ENCODE peak calls at places on chromosomes 6 and 20, in seven cellular contexts. Z, L, T, J, N, R and U are unnamed samples.

GRCh38 chr20:51579137-51579536 is 36.6 kb upstream of the NFATC2 start:
- DNase-seq in Z (no peak), L (no peak), T (no peak), N (no peak), J (no peak), R (no peak), U (no peak)

GRCh38 chr6:42345696-42346416 is 105.9 kb downstream of the TRERF1 start:
- DNase-seq in R (no peak), T (no peak), L (no peak), N (no peak), J (no peak), Z (no peak), U (no peak)

GRCh38 chr6:158038291-158039177 is 56.9 kb downstream of the SYNJ2 start:
- DNase-seq in J (no peak), L (no peak), R (no peak), N (no peak), Z (peak), T (no peak), U (no peak)

GRCh38 chr6:41640436-41640835 is 2.2 kb downstream of the MDFI start:
- DNase-seq in Z (no peak), N (no peak), J (no peak), L (no peak), R (peak), T (no peak), U (no peak)

GRCh38 chr6:132494954-132495353 is 18.0 kb downstream of the STX7 start:
- DNase-seq in J (no peak), T (no peak), N (peak), Z (no peak), L (no peak), R (no peak), U (no peak)

GRCh38 chr6:31815025-31815838 is at the start of the genes HSPA1A and HSPA1L:
- DNase-seq in N (no peak), T (peak), J (peak), L (peak), R (peak), Z (peak), U (peak)

GRCh38 chr20:50893620-50894019 is 37.6 kb downstream of the ADNP start:
- DNase-seq in L (no peak), T (no peak), Z (no peak), N (no peak), J (no peak), R (no peak), U (no peak)

GRCh38 chr6:52074155-52074554 is 13.3 kb downstream of the PKHD1 start:
- DNase-seq in Z (no peak), J (no peak), R (no peak), T (no peak), L (no peak), N (no peak), U (no peak)

GRCh38 chr20:63085087-63085861 is 78.5 kb upstream of the BHLHE23 start:
- DNase-seq in J (no peak), R (no peak), T (no peak), L (peak), N (no peak), Z (no peak), U (no peak)

DNA sequence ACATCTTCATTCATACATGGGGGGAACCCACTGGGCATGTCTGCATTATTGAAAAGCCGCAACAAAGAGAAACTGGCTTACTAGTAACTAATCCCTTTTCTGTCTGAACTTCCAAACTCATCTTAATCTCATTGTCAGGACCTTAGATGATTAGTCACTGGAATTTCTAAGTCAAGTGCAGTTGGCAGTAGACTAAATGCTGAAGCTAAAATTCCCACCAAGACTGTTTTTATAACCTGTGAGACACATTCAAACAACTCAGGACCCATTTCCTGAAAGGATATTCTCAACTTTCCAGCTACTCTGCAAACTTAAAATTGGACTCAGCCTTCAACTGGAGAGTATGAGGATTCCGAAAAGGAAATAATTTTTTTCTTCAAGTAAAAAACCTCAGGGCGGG is 94.8 kb upstream of the SCAF8 start:
- DNase-seq in R (no peak), Z (no peak), N (no peak), T (no peak), L (no peak), J (no peak), U (no peak)
- TF ChIP-seq POLR2AphosphoS5 in R (no peak), Z (no peak), N (no peak), T (no peak), L (no peak), J (no peak), U (no peak)

DNA sequence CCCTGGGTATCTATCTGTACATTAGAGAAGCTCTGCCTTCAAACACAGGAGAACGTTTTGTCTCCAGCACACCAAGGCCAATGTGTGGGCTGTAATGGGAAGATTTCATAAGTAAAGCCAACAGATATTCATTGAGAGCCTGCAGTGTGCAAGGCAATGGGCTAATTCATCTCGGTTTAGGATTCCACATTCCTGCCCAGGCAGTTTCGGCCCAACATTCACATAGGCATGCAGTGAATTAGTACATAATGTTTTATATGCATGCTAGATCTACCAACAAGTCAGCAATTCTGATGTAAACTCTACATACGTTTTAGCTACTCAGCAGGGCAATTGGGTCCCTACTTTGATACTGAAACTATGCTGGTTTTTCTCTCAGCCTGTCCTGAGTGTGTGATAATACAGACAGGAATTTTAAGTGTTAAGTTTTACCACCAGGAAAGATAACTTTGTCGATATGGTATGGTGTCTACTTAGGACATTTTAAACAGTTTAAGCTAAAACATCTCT is 46.9 kb upstream of the NAA20 start:
- DNase-seq in L (no peak), R (no peak), Z (no peak), J (no peak), N (no peak), T (no peak), U (no peak)
- TF ChIP-seq POLR2AphosphoS5 in L (no peak), R (no peak), Z (no peak), J (no peak), N (no peak), T (no peak), U (no peak)

DNA sequence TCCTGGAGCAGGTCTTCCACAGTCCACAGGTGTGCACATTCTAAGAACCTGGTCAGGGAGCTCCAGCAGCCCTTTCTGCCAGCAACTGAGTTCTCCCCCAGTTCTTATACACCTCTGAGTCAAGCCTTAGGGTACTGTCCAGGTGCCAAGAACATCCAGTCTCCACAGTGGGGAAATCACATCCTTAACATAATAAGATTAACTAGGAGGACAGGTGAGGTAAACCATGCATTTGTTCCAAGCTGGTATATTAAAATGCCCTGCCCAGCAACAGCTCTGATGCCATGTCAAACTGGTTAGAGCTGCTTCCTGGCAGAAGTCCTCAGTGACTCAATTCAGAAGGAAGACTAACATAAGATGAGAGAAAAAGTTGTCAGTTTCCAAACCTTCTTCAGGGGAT is 303.9 kb upstream of the SGK1 start:
- DNase-seq in R (peak), Z (peak), T (peak), J (no peak), L (no peak), N (no peak), U (no peak)
- TF ChIP-seq POLR2AphosphoS5 in R (peak), Z (no peak), T (peak), J (no peak), L (no peak), N (no peak), U (no peak)

DNA sequence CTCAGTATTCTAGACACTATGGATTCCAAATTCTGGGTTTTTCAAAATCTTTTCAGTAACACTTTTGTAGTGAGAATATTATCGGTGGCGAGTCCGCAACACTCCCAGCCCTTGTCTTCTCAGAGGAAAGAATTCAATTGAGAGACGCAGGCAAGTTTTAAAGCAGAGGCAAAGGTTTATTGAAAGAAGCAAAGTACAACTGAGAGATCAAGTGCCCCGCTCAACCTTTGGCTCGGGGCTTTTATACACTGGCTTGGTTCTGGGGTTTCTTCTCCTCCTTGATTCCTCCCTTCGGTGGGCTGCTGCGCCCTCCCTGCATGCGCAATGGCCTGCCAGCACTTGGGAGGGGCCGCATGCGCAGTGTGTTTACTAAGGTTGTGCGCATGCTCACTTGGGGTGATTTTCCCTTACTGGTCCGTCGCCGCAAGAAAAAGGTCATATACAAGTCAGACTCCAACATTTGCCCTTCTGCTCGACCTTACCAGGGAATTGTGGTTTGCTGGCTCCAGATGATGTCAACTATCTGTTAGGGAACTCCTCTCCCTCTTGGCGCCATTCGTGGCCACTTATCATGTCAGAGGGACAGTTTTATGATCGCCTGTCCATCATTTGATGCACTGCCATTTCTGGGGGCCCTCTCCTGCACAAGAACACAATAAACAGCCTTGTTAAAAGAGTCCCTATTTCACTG is 3.0 kb upstream of the LBP start:
- DNase-seq in N (no peak), Z (peak), T (peak), L (no peak), R (no peak), J (peak), U (no peak)
- TF ChIP-seq POLR2AphosphoS5 in N (no peak), Z (no peak), T (peak), L (no peak), R (no peak), J (no peak), U (no peak)

DNA sequence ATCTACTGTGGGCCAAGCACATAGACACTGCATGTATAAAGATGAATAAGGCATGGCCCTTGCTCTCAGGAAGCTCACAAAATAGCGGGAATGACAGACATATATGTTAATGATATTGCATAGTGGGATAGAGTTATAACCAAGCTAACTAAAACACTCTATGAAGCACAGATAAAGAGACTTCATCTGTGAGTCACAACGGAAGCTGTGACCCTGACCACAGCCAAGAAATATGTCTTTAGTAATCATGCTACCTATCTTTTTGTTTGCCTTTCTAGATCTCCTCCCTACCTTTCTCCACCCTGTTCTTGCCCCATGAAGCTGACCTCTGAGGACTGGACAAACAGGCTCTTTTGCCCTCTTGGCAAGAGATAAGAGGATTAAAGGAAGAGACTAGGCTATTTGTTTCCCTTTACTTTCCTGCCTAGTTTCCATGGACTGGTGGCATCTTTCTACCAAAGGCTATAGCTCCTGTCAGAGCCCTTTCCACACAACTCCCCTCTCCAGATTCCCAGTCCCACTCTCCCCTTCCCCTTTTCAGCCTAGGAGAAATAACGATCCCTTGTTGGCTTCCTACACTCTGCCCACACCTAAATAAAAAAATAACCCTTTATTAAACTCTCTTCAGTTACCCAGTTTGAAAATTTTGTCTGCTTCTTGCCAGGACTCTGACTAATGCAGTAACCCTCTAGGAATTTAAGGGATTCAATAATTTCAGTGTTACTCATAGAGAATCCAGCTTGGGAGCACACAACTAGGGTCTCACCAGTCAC is 504.9 kb upstream of the MARCKS start:
- DNase-seq in Z (peak), L (no peak), N (no peak), R (no peak), T (peak), J (no peak), U (no peak)
- TF ChIP-seq POLR2AphosphoS5 in Z (no peak), L (no peak), N (no peak), R (no peak), T (peak), J (no peak), U (no peak)

DNA sequence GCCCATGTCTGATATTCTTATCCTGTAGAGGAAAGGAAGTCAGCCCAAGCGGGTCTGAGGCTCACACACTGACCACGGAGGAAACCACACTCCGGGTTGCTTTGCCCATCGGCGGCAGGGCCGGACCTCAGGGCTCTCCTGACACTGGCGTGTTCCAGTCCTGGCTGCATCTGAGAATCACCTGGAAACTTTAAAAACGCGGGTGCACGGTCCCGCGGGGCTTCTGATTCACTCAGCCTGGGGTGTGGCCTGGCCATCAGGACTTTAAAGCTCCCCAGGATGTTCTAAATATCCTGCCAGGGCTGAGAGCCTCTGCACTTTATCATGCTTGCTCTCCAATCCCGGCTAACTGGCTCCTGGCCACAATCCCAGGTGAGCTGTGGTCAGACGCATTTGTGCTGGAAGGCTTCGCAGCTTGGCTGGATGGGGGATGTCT is 47.7 kb upstream of the DACT2 start:
- DNase-seq in Z (no peak), L (no peak), T (no peak), R (no peak), N (no peak), J (no peak), U (no peak)
- TF ChIP-seq POLR2AphosphoS5 in Z (no peak), L (no peak), T (no peak), R (no peak), N (no peak), J (no peak), U (no peak)

GRCh38 chr6:43972915-43973304 is 154.3 kb downstream of the MRPL14 start:
- DNase-seq in L (no peak), J (no peak), R (peak), N (no peak), Z (peak), T (peak), U (no peak)
- TF ChIP-seq POLR2AphosphoS5 in L (no peak), J (no peak), R (peak), N (no peak), Z (peak), T (peak), U (no peak)